ENCODE peak calls at places on chromosomes 4 and X, in four cellular contexts. C is heart right ventricle, N is astrocyte of the spinal cord, K is omental fat pad. I is an unnamed sample.

GRCh38 chr4:138633505-138633904 is 382.1 kb upstream of the NOCT start:
- DNase-seq in C (no peak), N (no peak), K (no peak), I (no peak)

GRCh38 chr4:94889523-94889922 is 131.8 kb downstream of the BMPR1B start:
- DNase-seq in C (no peak), N (no peak), K (no peak), I (no peak)

GRCh38 chrX:154526901-154527675 is 11.1 kb upstream of the FAM3A start:
- DNase-seq in C (peak; percentile 68), N (peak; percentile 78), K (no peak), I (peak; percentile 53)

GRCh38 chr4:98662619-98663225 is 4.3 kb upstream of the TSPAN5 start:
- DNase-seq in C (no peak), N (peak; percentile 64), K (no peak), I (peak; percentile 5)

GRCh38 chr4:57080781-57081650 is 29.2 kb downstream of the IGFBP7 start:
- DNase-seq in C (no peak), N (peak; percentile 99), K (no peak), I (no peak)

GRCh38 chr4:169934794-169935400 is 91.3 kb downstream of the MFAP3L start:
- DNase-seq in C (no peak), N (no peak), K (no peak), I (no peak)

GRCh38 chr4:88211473-88212252 is 53.2 kb upstream of the ABCG2 start:
- DNase-seq in C (no peak), N (peak; percentile 56), K (no peak), I (no peak)

GRCh38 chrX:1400049-1400448 is 8.1 kb upstream of the SLC25A6 start:
- DNase-seq in C (peak; percentile 1), N (no peak), K (no peak), I (no peak)

GRCh38 chrX:93875621-93876282 is 201.7 kb downstream of the FAM133A start:
- DNase-seq in C (no peak), N (no peak), K (no peak), I (no peak)

GRCh38 chr4:17544205-17544604 is 29.2 kb downstream of the CLRN2 start:
- DNase-seq in C (no peak), N (no peak), K (no peak), I (peak; percentile 16)

GRCh38 chrX:19024366-19024765 is 40.5 kb upstream of the PHKA2 start:
- DNase-seq in C (no peak), N (no peak), K (no peak), I (no peak)

GRCh38 chr4:138460477-138460876 is 218.3 kb upstream of the SLC7A11 start:
- DNase-seq in C (no peak), N (no peak), K (no peak), I (no peak)

GRCh38 chr4:23966720-23967119 is 76.9 kb upstream of the PPARGC1A start:
- DNase-seq in C (no peak), N (no peak), K (no peak), I (no peak)

GRCh38 chr4:84403656-84404055 is 95.4 kb downstream of the NKX6-1 start:
- DNase-seq in C (no peak), N (peak; percentile 47), K (no peak), I (no peak)

GRCh38 chr4:83207497-83208105 is 77.0 kb downstream of the COQ2 start:
- DNase-seq in C (no peak), N (peak; percentile 61), K (no peak), I (no peak)

GRCh38 chr4:84937381-84937977 is 29.0 kb downstream of the WDFY3 start:
- DNase-seq in C (no peak), N (no peak), K (no peak), I (no peak)

GRCh38 chr4:159725571-159725970 is 622.7 kb downstream of the RAPGEF2 start:
- DNase-seq in C (no peak), N (no peak), K (no peak), I (no peak)

I was measured in NCI-H510A.